ENCODE peak calls at places on chromosomes 11 and 22, in ten cellular contexts. C, I, Q, R, V, S, W, J, D and F are unnamed samples.
A peak's percentile ranks its signal among the peaks of the same experiment; 100 is the strongest.

GRCh38 chr22:43152001-43152354 is 619 bp downstream of the TSPO start:
- DNase-seq in C (no peak), I (no peak), Q (no peak), R (no peak), V (no peak), S (no peak), W (no peak), J (no peak), D (no peak), F (no peak)

GRCh38 chr11:14308114-14308896 is 50.7 kb downstream of the RRAS2 start:
- DNase-seq in C (no peak), I (no peak), Q (peak; percentile 71), R (no peak), V (no peak), S (no peak), W (no peak), J (no peak), D (peak; percentile 60), F (no peak)

GRCh38 chr22:45587638-45588481 is 83.8 kb upstream of the ATXN10 start:
- DNase-seq in C (no peak), I (no peak), Q (no peak), R (no peak), V (no peak), S (no peak), W (no peak), J (no peak), D (no peak), F (no peak)

GRCh38 chr11:19829109-19829790 is 116.6 kb downstream of the NAV2 start:
- DNase-seq in C (no peak), I (no peak), Q (no peak), R (no peak), V (no peak), S (no peak), W (no peak), J (no peak), D (no peak), F (no peak)

GRCh38 chr11:107722671-107723070 is 10.8 kb upstream of the SLN start:
- DNase-seq in C (no peak), I (no peak), Q (no peak), R (no peak), V (no peak), S (no peak), W (no peak), J (no peak), D (no peak), F (no peak)

GRCh38 chr11:65654375-65655349 is 8.1 kb downstream of the RELA start:
- DNase-seq in C (no peak), I (peak; percentile 32), Q (no peak), R (no peak), V (no peak), S (no peak), W (no peak), J (peak; percentile 65), D (no peak), F (no peak)

GRCh38 chr22:21936151-21936778 is 16.4 kb downstream of the PPM1F start:
- DNase-seq in C (peak; percentile 46), I (peak; percentile 79), Q (peak; percentile 14), R (no peak), V (peak; percentile 60), S (no peak), W (peak; percentile 38), J (no peak), D (no peak), F (no peak)

GRCh38 chr11:44453213-44453612 is 112.2 kb upstream of the CD82 start:
- DNase-seq in C (no peak), I (no peak), Q (no peak), R (no peak), V (no peak), S (no peak), W (no peak), J (no peak), D (peak; percentile 81), F (no peak)

GRCh38 chr22:37032535-37033460 is 13.3 kb downstream of the MPST start:
- DNase-seq in C (peak; percentile 50), I (peak; percentile 77), Q (peak; percentile 79), R (no peak), V (peak; percentile 33), S (peak; percentile 85), W (peak; percentile 35), J (no peak), D (no peak), F (no peak)

GRCh38 chr11:71991494-71991893 is 7.2 kb upstream of the IL18BP start:
- DNase-seq in C (no peak), I (no peak), Q (no peak), R (no peak), V (no peak), S (no peak), W (no peak), J (no peak), D (no peak), F (no peak)

GRCh38 chr11:114413958-114414357 is 13.5 kb downstream of the RBM7 start:
- DNase-seq in C (no peak), I (no peak), Q (no peak), R (no peak), V (no peak), S (no peak), W (no peak), J (no peak), D (no peak), F (no peak)

GRCh38 chr11:75389925-75390324 is 9.4 kb upstream of the RPS3 start:
- DNase-seq in C (no peak), I (no peak), Q (no peak), R (no peak), V (no peak), S (no peak), W (no peak), J (no peak), D (no peak), F (no peak)

GRCh38 chr11:73184953-73185671 is 33.0 kb upstream of the P2RY2 start:
- DNase-seq in C (peak; percentile 74), I (peak; percentile 78), Q (peak; percentile 39), R (no peak), V (peak; percentile 57), S (peak; percentile 75), W (peak; percentile 80), J (peak; percentile 71), D (peak; percentile 70), F (no peak)

GRCh38 chr11:96341237-96342130 is 1.5 kb downstream of the MAML2 start:
- DNase-seq in C (peak; percentile 43), I (no peak), Q (peak; percentile 70), R (no peak), V (peak; percentile 61), S (peak; percentile 60), W (no peak), J (peak; percentile 79), D (no peak), F (peak; percentile 52)

GRCh38 chr22:29202231-29203192 is 3.2 kb upstream of the EMID1 start:
- DNase-seq in C (peak; percentile 56), I (peak; percentile 71), Q (peak; percentile 24), R (no peak), V (peak; percentile 56), S (peak; percentile 43), W (peak; percentile 41), J (no peak), D (no peak), F (peak; percentile 12)

GRCh38 chr11:124807660-124808270 is 7.6 kb upstream of the MSANTD2 start:
- DNase-seq in C (no peak), I (no peak), Q (no peak), R (no peak), V (no peak), S (no peak), W (no peak), J (no peak), D (peak; percentile 9), F (no peak)

GRCh38 chr11:10301656-10302293 is 3.1 kb upstream of the ADM start:
- DNase-seq in C (no peak), I (no peak), Q (peak; percentile 95), R (no peak), V (no peak), S (no peak), W (no peak), J (no peak), D (no peak), F (no peak)
- H3K4me3 ChIP-seq in C (peak overlapping the region; percentile 84), I (no peak overlapping the region), Q (peak overlapping the region; percentile 81), R (peak overlapping the region; percentile 90), V (no peak overlapping the region), S (peak overlapping the region; percentile 80), W (peak overlapping the region; percentile 85), J (peak overlapping the region; percentile 82), D (peak overlapping the region; percentile 68), F (no peak overlapping the region)

DNA sequence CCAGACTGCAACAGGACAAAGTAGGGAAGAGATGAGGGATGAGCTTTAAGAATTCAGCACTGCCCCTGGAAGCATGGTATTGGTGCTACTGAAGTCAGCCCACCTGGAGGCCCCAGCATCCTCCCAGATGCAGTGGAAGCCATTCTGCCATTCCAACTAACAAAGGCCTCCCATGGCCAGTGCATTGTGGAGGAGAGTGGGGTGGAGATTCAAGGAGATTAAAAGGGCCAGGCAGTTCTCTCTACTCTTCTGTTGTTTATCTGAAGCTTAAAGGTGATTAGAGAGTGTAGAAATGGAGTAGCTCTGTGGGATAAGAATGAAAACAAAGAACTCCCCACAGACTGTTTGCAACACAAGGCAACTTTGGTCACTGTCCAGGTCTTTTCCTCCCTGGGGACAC is 24.1 kb upstream of the TSKU start:
- DNase-seq in C (no peak), I (no peak), Q (no peak), R (no peak), V (no peak), S (no peak), W (no peak), J (no peak), D (no peak), F (no peak)
- H3K4me1 ChIP-seq in C (no peaks in the 10 kb centered on the region), I (peaks cover 5% of the 10 kb centered on the region), Q (peaks cover 5% of the 10 kb centered on the region), R (peaks cover 9% of the 10 kb centered on the region), V (peaks cover 8% of the 10 kb centered on the region), S (peaks cover 6% of the 10 kb centered on the region), W (peaks cover 9% of the 10 kb centered on the region), J (peaks cover 11% of the 10 kb centered on the region), D (no peaks in the 10 kb centered on the region), F (no peaks in the 10 kb centered on the region)

DNA sequence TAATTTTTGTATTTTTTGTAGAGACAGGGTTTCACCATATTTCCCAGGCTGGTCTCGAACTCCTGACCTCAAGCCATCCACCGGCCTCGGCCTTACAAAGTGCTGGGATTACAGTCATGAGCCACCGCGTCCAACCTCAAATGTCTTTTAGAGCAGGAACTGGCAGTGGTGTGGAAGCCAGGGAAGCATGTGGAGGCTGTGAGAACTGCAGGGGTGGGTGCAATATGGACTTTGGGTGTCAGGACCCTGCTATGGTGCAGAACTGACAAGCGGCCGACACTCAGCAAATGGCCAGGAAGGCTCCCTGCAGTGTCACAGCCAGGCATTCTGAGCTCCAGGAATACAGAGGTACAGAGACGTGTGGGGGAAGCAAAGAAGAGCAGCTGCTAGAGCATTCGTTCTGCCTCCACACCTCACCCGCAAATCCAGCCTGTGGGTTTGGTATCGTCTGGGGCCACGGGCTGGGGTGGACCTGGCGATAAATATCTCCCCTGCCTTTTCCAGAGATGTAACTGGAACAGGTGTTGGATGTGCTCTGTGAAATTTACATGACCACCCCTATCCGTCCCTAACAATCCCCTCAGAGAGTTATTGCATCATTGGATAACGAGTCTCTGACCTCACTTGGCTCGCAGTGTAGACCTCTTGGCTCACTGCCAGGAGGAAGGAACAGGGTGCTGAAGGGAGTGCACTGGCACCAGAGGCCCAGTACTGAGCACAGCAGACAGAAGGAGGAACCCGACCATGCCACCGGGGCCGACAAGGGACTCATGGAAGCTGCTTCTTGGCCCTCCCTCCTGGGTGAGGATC is 624.7 kb upstream of the B3GAT1 start:
- DNase-seq in C (no peak), I (no peak), Q (no peak), R (no peak), V (no peak), S (no peak), W (no peak), J (no peak), D (no peak), F (no peak)
- H3K27ac ChIP-seq in C (no peak overlapping the region), I (no peak overlapping the region), Q (no peak overlapping the region), R (no peak overlapping the region), V (no peak overlapping the region), S (no peak overlapping the region), W (no peak overlapping the region), J (no peak overlapping the region), D (no peak overlapping the region), F (no peak overlapping the region)

GRCh38 chr11:64319421-64319761 is 1.5 kb downstream of the PRDX5 start:
- DNase-seq in C (no peak), I (no peak), Q (no peak), R (no peak), V (no peak), S (no peak), W (no peak), J (peak; percentile 68), D (no peak), F (no peak)
- H3K4me3 ChIP-seq in C (peak overlapping the region; percentile 86), I (no peak overlapping the region), Q (no peak overlapping the region), R (peak overlapping the region; percentile 79), V (no peak overlapping the region), S (peak overlapping the region; percentile 81), W (no peak overlapping the region), J (no peak overlapping the region), D (peak overlapping the region; percentile 60), F (no peak overlapping the region)